ENCODE peak calls at places on chromosome 19, in five cellular contexts. S is BE2C, Y is GM23338, M is thoracic aorta, J is Peyer's patch. T is an unnamed sample. For H3K36me3 and H3K27me3, the result is how much of the 10 kb centered on the place peaks cover.

GRCh38 chr19:1523412-1524205 is at the start of gene PLK5:
- DNase-seq in Y (peak), J (no peak), S (no peak), M (no peak), T (no peak)

GRCh38 chr19:2259331-2259730 is 3.1 kb upstream of the JSRP1 start:
- DNase-seq in Y (no peak), S (no peak), M (no peak), J (no peak), T (no peak)

GRCh38 chr19:37719111-37719926 is at the start of gene ZNF607:
- DNase-seq in Y (peak), S (peak), M (peak), J (peak), T (peak)

GRCh38 chr19:34381399-34382251 is 16.6 kb downstream of the GPI start:
- DNase-seq in J (no peak), S (no peak), M (no peak), Y (no peak), T (no peak)

GRCh38 chr19:29999490-29999889 is 57.5 kb downstream of the URI1 start:
- DNase-seq in J (no peak), Y (no peak), M (no peak), S (no peak), T (no peak)

GRCh38 chr19:806815-807421 is 9.7 kb downstream of the PTBP1 start:
- DNase-seq in J (no peak), Y (peak), M (no peak), S (no peak), T (no peak)

GRCh38 chr19:4045597-4046361 is 20.9 kb downstream of the ZBTB7A start:
- DNase-seq in Y (no peak), M (no peak), J (no peak), S (no peak), T (no peak)

GRCh38 chr19:2244486-2244885 is 4.6 kb upstream of the AMH start:
- DNase-seq in S (no peak), J (no peak), M (no peak), Y (no peak), T (no peak)

GRCh38 chr19:51514866-51515481 is 13.4 kb upstream of the SIGLEC12 start:
- DNase-seq in S (no peak), Y (peak), M (no peak), J (no peak), T (no peak)

GRCh38 chr19:10730932-10731331 is 13.1 kb downstream of the DNM2 start:
- DNase-seq in J (no peak), Y (no peak), S (no peak), M (no peak), T (no peak)

GRCh38 chr19:1941146-1942077 is at the start of gene CSNK1G2:
- DNase-seq in J (peak), Y (no peak), S (no peak), M (no peak), T (no peak)

GRCh38 chr19:2888739-2889224 is 11.9 kb upstream of the ZNF57 start:
- DNase-seq in M (no peak), J (peak), S (no peak), Y (peak), T (no peak)

GRCh38 chr19:14093117-14093784 is 2.7 kb upstream of the SAMD1 start:
- DNase-seq in J (no peak), M (no peak), Y (no peak), S (no peak), T (no peak)

GRCh38 chr19:49809155-49809986 is 3.7 kb downstream of the FUZ start:
- DNase-seq in J (peak), S (peak), M (no peak), Y (peak), T (no peak)

GRCh38 chr19:7447648-7448047 is 41.2 kb downstream of the PEX11G start:
- DNase-seq in S (no peak), Y (no peak), J (no peak), M (no peak), T (no peak)

GRCh38 chr19:7442423-7442822 is 46.4 kb downstream of the PEX11G start:
- DNase-seq in M (no peak), S (peak), J (no peak), Y (no peak), T (no peak)

GRCh38 chr19:7441468-7442146 is 47.2 kb downstream of the PEX11G start:
- DNase-seq in J (no peak), M (no peak), S (no peak), Y (no peak), T (no peak)

GRCh38 chr19:7445104-7445503 is 43.7 kb downstream of the PEX11G start:
- DNase-seq in M (no peak), J (no peak), S (no peak), Y (no peak), T (no peak)

GRCh38 chr19:7444042-7444441 is 44.8 kb downstream of the PEX11G start:
- DNase-seq in J (no peak), Y (peak), M (no peak), S (no peak), T (no peak)
- H3K36me3 ChIP-seq in J (under half), Y (under half), M (half or more), S (under half), T (under half)

DNA sequence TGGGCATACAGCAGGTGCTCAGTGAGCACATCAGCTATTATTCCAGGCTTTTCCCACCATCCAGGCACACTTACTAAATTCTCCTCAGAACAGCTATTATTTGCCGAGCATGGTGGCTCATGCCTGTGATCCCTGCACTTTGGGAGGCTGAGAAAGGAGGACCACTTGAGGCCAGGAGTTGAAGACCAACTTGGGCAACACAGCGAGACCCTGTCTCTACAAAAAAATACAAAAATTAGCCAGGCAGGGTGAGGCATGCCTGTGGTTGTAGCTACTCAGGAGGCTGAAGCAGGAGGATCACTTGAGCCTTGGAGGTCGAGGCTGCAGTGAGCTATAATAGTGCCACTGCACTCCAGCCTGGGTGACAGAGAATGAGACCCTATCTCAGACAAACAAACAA is 35.4 kb downstream of the PTPRS start:
- DNase-seq in M (no peak), S (no peak), J (no peak), Y (no peak), T (no peak)
- H3K27me3 ChIP-seq in M (under half), S (under half), J (under half), Y (under half), T (under half)

DNA sequence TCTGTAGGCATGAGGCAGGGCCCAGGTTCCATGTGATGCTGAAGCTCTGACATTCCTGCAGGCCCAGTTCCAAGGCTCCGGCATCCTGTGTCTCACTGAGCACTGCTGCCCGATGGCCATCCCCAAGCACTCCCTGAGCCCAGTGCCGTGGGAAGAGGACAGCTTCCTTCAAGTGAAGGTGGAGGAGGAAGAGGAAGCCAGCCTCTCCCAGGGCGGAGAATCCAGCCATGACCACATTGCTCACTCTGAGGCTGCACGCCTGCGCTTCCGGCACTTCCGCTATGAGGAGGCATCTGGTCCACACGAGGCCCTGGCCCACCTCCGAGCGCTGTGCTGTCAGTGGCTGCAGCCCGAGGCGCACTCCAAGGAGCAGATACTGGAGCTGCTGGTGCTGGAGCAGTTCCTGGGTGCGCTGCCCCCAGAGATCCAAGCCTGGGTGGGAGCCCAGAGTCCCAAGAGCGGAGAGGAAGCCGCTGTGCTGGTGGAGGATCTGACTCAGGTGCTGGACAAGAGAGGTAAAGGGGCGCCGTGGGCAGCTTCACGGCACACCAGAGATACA is 8.0 kb downstream of the ZSCAN22 start:
- DNase-seq in Y (no peak), S (no peak), M (no peak), J (no peak), T (no peak)
- H3K36me3 ChIP-seq in Y (under half), S (under half), M (under half), J (under half), T (under half)

DNA sequence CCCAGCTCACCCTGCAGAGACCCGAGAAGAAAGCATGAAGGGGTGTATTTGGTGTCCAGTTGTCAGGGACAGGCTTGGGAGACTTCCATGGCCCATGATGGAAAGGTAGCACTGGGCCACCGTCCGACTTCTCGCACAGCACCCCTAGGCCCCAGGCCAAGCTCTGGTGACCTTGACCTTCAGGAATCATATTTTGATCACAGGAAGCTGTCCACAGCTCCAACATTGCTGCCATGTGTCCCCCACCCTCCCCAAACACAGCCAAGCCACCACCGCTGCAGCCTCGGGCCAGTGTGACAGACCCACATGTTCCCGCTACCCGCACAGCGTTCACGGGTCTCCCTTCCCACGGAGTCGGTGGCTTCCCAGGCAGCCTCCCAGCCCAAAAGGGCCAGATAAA is 842 bp upstream of the PTGIR start:
- DNase-seq in Y (no peak), M (no peak), S (no peak), J (no peak), T (no peak)
- H3K27me3 ChIP-seq in Y (under half), M (under half), S (under half), J (under half), T (under half)

DNA sequence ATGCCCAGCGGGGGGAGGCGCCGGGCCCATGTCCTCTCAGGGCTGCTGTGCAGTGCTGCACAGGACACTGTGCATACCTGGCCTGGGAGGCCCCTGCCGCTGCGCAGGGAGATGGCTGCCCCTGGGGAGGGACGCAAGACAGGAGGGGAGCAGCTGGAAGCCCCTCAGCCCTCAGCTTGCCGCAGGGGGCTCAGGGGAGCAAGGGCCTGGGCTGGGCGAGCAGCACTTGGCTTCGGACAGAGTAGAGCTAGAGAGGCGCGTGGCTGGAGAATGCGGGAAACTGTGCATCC is 10.9 kb downstream of the CHERP start:
- DNase-seq in J (no peak), Y (no peak), M (no peak), S (no peak), T (no peak)
- H3K36me3 ChIP-seq in J (under half), Y (under half), M (half or more), S (half or more), T (half or more)

GRCh38 chr19:31346660-31347059 is 2.6 kb downstream of the TSHZ3 start:
- DNase-seq in Y (no peak), S (no peak), M (no peak), J (no peak), T (no peak)
- H3K27me3 ChIP-seq in Y (under half), S (under half), M (under half), J (under half), T (under half)

DNA sequence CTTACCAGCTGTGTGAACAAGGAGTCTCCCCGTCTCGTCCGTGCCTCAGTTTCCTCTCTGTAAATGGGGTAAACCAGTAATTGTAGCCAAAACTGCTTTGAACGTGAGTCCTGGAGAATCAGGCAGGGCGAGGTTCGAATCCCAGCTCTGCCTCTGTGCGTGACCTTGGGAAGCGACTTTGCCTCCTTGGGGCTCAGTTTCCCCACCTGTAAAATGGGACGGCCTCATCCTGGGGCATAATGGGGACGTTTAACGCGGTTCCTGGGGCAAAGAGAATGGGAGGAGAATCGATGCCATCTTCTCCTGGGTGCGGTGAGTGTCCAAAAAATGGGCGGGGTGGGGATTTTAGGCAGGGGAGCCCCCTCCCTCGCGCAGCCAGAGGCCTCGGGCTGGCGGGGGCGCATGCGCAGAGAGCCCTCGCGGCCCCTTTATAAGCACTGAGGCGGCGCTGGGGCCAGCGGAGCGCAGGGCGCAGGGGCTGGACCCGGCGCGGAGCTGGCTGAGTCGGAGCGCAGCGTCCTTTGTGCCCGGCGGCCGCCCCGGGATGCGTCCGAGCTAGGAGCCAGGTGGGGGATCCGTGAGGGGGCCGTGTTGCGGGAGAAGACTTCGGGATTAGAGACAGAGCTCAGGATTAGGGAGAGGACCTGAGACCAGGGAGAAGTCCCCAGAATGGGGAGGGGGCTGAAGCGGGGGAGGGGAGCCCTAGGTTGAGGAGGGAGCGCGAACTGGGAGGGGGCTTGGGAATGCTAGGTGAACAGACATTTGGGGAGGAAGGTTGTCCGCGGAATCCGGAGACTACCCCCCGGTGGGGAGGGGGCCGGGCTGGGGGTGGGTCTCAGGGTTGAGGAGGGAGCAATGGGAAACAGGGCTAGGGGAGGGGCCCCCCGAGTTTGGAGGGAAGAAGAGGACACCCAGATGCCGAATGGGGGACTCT is at the start of gene NCAN:
- DNase-seq in Y (peak), J (no peak), M (no peak), S (no peak), T (no peak)
- H3K36me3 ChIP-seq in Y (under half), J (under half), M (under half), S (under half), T (under half)

DNA sequence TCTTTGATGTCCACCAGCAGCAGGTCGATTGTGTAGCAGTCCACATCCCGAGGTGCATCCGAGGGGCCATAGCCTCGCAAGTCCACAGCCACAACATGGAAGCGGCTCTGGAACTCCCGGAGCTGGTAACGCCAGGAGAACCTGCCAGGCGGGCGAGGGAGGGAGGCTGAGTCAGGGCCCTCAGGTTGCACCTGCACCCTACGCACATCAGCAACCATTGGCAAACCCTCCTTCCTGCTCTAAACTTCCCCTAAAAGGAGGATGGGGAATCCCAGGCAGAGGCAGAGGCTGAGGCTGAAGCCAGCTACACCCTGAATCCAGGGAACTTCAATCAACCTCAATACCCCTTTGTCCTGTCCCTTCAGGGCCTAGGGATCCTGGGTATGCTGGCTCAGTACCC is 992 bp downstream of the EPHX3 start:
- DNase-seq in M (no peak), J (no peak), S (no peak), Y (no peak), T (no peak)
- H3K27me3 ChIP-seq in M (under half), J (under half), S (under half), Y (under half), T (under half)

DNA sequence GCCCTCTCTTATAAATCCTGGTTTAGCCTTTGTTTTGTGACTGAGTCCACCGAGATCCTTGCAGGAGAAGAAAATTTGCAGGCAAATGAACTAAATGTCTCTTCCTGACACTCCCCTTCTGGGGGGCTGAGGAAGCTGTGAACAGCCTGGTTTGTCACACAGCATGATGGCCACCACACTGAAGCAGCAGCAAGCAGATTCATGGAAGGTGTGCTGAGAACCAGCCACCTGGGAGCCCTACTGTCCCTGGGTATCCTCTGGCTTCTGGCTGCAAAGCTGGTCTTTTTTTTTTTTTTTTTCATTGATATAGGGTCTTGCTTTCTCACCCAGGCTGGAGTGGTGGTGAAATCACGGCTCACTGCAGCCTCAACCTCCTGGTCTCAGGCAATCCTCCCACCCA is 11.2 kb downstream of the MRPS12 start:
- DNase-seq in M (no peak), Y (no peak), J (no peak), S (no peak), T (no peak)
- H3K36me3 ChIP-seq in M (under half), Y (under half), J (under half), S (under half), T (under half)

GRCh38 chr19:5184930-5185329 is 155.7 kb downstream of the PTPRS start:
- DNase-seq in M (no peak), S (no peak), J (no peak), Y (no peak), T (no peak)
- H3K27me3 ChIP-seq in M (under half), S (under half), J (under half), Y (under half), T (under half)

T was measured in BJ.